ENCODE peak calls at places on chromosome 1, in ten cellular contexts. One of them, this sample, is unnamed.

GRCh38 chr1:44947774-44948311 is 38.6 kb downstream of the EIF2B3 start:
- DNase-seq in ACHN: no peak
- DNase-seq in stimulated activated CD8-positive, alpha-beta memory T cell treated with anti-CD3 and anti-CD28 coated beads, Interleukin-15, amount 100 ng/mL, for 4 hours: no peak
- DNase-seq in GM12864: no peak
- DNase-seq in stimulated activated naive CD8-positive, alpha-beta T cell treated with anti-CD3 and anti-CD28 coated beads, Interleukin-15, Interleukin-2, amounts not matched to agents 100 U/mL and 50 U/mL, for 24 hours: no peak
- DNase-seq in activated naive CD4-positive, alpha-beta T cell: no peak
- DNase-seq in fibroblast of lung: peak
- DNase-seq in HTR-8/SVneo: no peak
- DNase-seq in NCI-H1105 treated with DMSO at 0.1 percent for 48 hours: no peak
- DNase-seq in tibial artery: no peak
- DNase-seq in this sample: no peak

GRCh38 chr1:114260805-114261488 is 107.3 kb upstream of the SYT6 start:
- DNase-seq in activated naive CD4-positive, alpha-beta T cell: no peak
- DNase-seq in fibroblast of lung: no peak
- DNase-seq in ACHN: no peak
- DNase-seq in stimulated activated CD8-positive, alpha-beta memory T cell treated with anti-CD3 and anti-CD28 coated beads, Interleukin-15, amount 100 ng/mL, for 4 hours: no peak
- DNase-seq in HTR-8/SVneo: no peak
- DNase-seq in GM12864: no peak
- DNase-seq in tibial artery: no peak
- DNase-seq in NCI-H1105 treated with DMSO at 0.1 percent for 48 hours: no peak
- DNase-seq in stimulated activated naive CD8-positive, alpha-beta T cell treated with anti-CD3 and anti-CD28 coated beads, Interleukin-15, Interleukin-2, amounts not matched to agents 100 U/mL and 50 U/mL, for 24 hours: no peak
- DNase-seq in this sample: no peak

GRCh38 chr1:218759795-218760194 is 413.9 kb upstream of the LYPLAL1 start:
- DNase-seq in HTR-8/SVneo: no peak
- DNase-seq in activated naive CD4-positive, alpha-beta T cell: no peak
- DNase-seq in tibial artery: no peak
- DNase-seq in fibroblast of lung: no peak
- DNase-seq in stimulated activated CD8-positive, alpha-beta memory T cell treated with anti-CD3 and anti-CD28 coated beads, Interleukin-15, amount 100 ng/mL, for 4 hours: no peak
- DNase-seq in GM12864: no peak
- DNase-seq in stimulated activated naive CD8-positive, alpha-beta T cell treated with anti-CD3 and anti-CD28 coated beads, Interleukin-15, Interleukin-2, amounts not matched to agents 100 U/mL and 50 U/mL, for 24 hours: no peak
- DNase-seq in ACHN: no peak
- DNase-seq in NCI-H1105 treated with DMSO at 0.1 percent for 48 hours: no peak
- DNase-seq in this sample: no peak

GRCh38 chr1:161215079-161215478 is at the start of gene FCER1G:
- DNase-seq in HTR-8/SVneo: no peak
- DNase-seq in GM12864: no peak
- DNase-seq in tibial artery: peak
- DNase-seq in ACHN: no peak
- DNase-seq in fibroblast of lung: no peak
- DNase-seq in activated naive CD4-positive, alpha-beta T cell: no peak
- DNase-seq in NCI-H1105 treated with DMSO at 0.1 percent for 48 hours: no peak
- DNase-seq in stimulated activated naive CD8-positive, alpha-beta T cell treated with anti-CD3 and anti-CD28 coated beads, Interleukin-15, Interleukin-2, amounts not matched to agents 100 U/mL and 50 U/mL, for 24 hours: no peak
- DNase-seq in stimulated activated CD8-positive, alpha-beta memory T cell treated with anti-CD3 and anti-CD28 coated beads, Interleukin-15, amount 100 ng/mL, for 4 hours: no peak
- DNase-seq in this sample: no peak

GRCh38 chr1:7224644-7225043 is 439.4 kb downstream of the CAMTA1 start:
- DNase-seq in ACHN: peak
- DNase-seq in stimulated activated CD8-positive, alpha-beta memory T cell treated with anti-CD3 and anti-CD28 coated beads, Interleukin-15, amount 100 ng/mL, for 4 hours: no peak
- DNase-seq in fibroblast of lung: no peak
- DNase-seq in NCI-H1105 treated with DMSO at 0.1 percent for 48 hours: peak
- DNase-seq in tibial artery: no peak
- DNase-seq in stimulated activated naive CD8-positive, alpha-beta T cell treated with anti-CD3 and anti-CD28 coated beads, Interleukin-15, Interleukin-2, amounts not matched to agents 100 U/mL and 50 U/mL, for 24 hours: no peak
- DNase-seq in activated naive CD4-positive, alpha-beta T cell: no peak
- DNase-seq in HTR-8/SVneo: peak
- DNase-seq in GM12864: no peak
- DNase-seq in this sample: no peak

GRCh38 chr1:229991104-229991513 is 75.9 kb upstream of the GALNT2 start:
- DNase-seq in ACHN: no peak
- DNase-seq in HTR-8/SVneo: no peak
- DNase-seq in stimulated activated CD8-positive, alpha-beta memory T cell treated with anti-CD3 and anti-CD28 coated beads, Interleukin-15, amount 100 ng/mL, for 4 hours: no peak
- DNase-seq in NCI-H1105 treated with DMSO at 0.1 percent for 48 hours: no peak
- DNase-seq in stimulated activated naive CD8-positive, alpha-beta T cell treated with anti-CD3 and anti-CD28 coated beads, Interleukin-15, Interleukin-2, amounts not matched to agents 100 U/mL and 50 U/mL, for 24 hours: no peak
- DNase-seq in activated naive CD4-positive, alpha-beta T cell: no peak
- DNase-seq in GM12864: no peak
- DNase-seq in tibial artery: no peak
- DNase-seq in fibroblast of lung: no peak
- DNase-seq in this sample: no peak

GRCh38 chr1:53949023-53949611 is 3.0 kb downstream of the LRRC42 start:
- DNase-seq in tibial artery: no peak
- DNase-seq in ACHN: peak
- DNase-seq in HTR-8/SVneo: peak
- DNase-seq in stimulated activated naive CD8-positive, alpha-beta T cell treated with anti-CD3 and anti-CD28 coated beads, Interleukin-15, Interleukin-2, amounts not matched to agents 100 U/mL and 50 U/mL, for 24 hours: peak
- DNase-seq in NCI-H1105 treated with DMSO at 0.1 percent for 48 hours: peak
- DNase-seq in stimulated activated CD8-positive, alpha-beta memory T cell treated with anti-CD3 and anti-CD28 coated beads, Interleukin-15, amount 100 ng/mL, for 4 hours: no peak
- DNase-seq in activated naive CD4-positive, alpha-beta T cell: no peak
- DNase-seq in GM12864: no peak
- DNase-seq in fibroblast of lung: peak
- DNase-seq in this sample: peak

GRCh38 chr1:231187556-231187955 is 25.7 kb downstream of the TRIM67 start:
- DNase-seq in NCI-H1105 treated with DMSO at 0.1 percent for 48 hours: no peak
- DNase-seq in fibroblast of lung: no peak
- DNase-seq in ACHN: no peak
- DNase-seq in tibial artery: no peak
- DNase-seq in stimulated activated naive CD8-positive, alpha-beta T cell treated with anti-CD3 and anti-CD28 coated beads, Interleukin-15, Interleukin-2, amounts not matched to agents 100 U/mL and 50 U/mL, for 24 hours: no peak
- DNase-seq in activated naive CD4-positive, alpha-beta T cell: no peak
- DNase-seq in HTR-8/SVneo: no peak
- DNase-seq in stimulated activated CD8-positive, alpha-beta memory T cell treated with anti-CD3 and anti-CD28 coated beads, Interleukin-15, amount 100 ng/mL, for 4 hours: no peak
- DNase-seq in GM12864: no peak
- DNase-seq in this sample: no peak

This sample was measured in activated CD8-positive, alpha-beta T cell treated with anti-CD3 and anti-CD28 coated beads for 36 hours.